ENCODE peak calls at places on chromosomes 3 and 15, in five cellular contexts. One of them, this sample, is unnamed. For H3K4me1, the result is how much of the 10 kb centered on the place peaks cover.

GRCh38 chr3:114329823-114330222 is 36.0 kb downstream of the TIGIT start:
- DNase-seq in lower lobe of right lung: no peak
- DNase-seq in aorta: no peak
- DNase-seq in right cardiac atrium: no peak
- DNase-seq in HAP-1: no peak
- DNase-seq in this sample: no peak

GRCh38 chr3:171569571-171570132 is 109.4 kb upstream of the TNIK start:
- DNase-seq in lower lobe of right lung: no peak
- DNase-seq in aorta: no peak
- DNase-seq in right cardiac atrium: no peak
- DNase-seq in HAP-1: no peak
- DNase-seq in this sample: no peak

GRCh38 chr3:37973250-37974054 is 17.1 kb upstream of the VILL start:
- DNase-seq in lower lobe of right lung: no peak
- DNase-seq in aorta: no peak
- DNase-seq in right cardiac atrium: no peak
- DNase-seq in HAP-1: no peak
- DNase-seq in this sample: no peak

GRCh38 chr3:19346734-19347133 is 198.4 kb downstream of the KCNH8 start:
- DNase-seq in lower lobe of right lung: no peak
- DNase-seq in aorta: no peak
- DNase-seq in right cardiac atrium: no peak
- DNase-seq in HAP-1: no peak
- DNase-seq in this sample: no peak

GRCh38 chr3:125121246-125122010 is 65.6 kb upstream of the HEG1 start:
- DNase-seq in lower lobe of right lung: no peak
- DNase-seq in aorta: no peak
- DNase-seq in right cardiac atrium: no peak
- DNase-seq in HAP-1: no peak
- DNase-seq in this sample: no peak

GRCh38 chr3:52240059-52240885 is 1.3 kb upstream of the TWF2 start:
- DNase-seq in lower lobe of right lung: peak
- DNase-seq in aorta: no peak
- DNase-seq in right cardiac atrium: no peak
- DNase-seq in HAP-1: peak
- DNase-seq in this sample: no peak

GRCh38 chr15:74127954-74128784 is 2.2 kb upstream of the ISLR2 start:
- DNase-seq in lower lobe of right lung: no peak
- DNase-seq in aorta: no peak
- DNase-seq in right cardiac atrium: peak
- DNase-seq in HAP-1: peak
- DNase-seq in this sample: peak

GRCh38 chr3:4416961-4417360 is 50.1 kb downstream of the SUMF1 start:
- DNase-seq in lower lobe of right lung: no peak
- DNase-seq in aorta: peak
- DNase-seq in right cardiac atrium: peak
- DNase-seq in HAP-1: no peak
- DNase-seq in this sample: no peak

GRCh38 chr15:59801649-59802048 is 112.5 kb upstream of the BNIP2 start:
- DNase-seq in lower lobe of right lung: no peak
- DNase-seq in aorta: no peak
- DNase-seq in right cardiac atrium: no peak
- DNase-seq in HAP-1: no peak
- DNase-seq in this sample: no peak

GRCh38 chr3:172582712-172583111 is 59.5 kb upstream of the TNFSF10 start:
- DNase-seq in lower lobe of right lung: no peak
- DNase-seq in aorta: no peak
- DNase-seq in right cardiac atrium: no peak
- DNase-seq in HAP-1: no peak
- DNase-seq in this sample: no peak

GRCh38 chr15:77527164-77527778 is 105.4 kb downstream of the LINGO1 start:
- DNase-seq in lower lobe of right lung: no peak
- DNase-seq in aorta: peak
- DNase-seq in right cardiac atrium: no peak
- DNase-seq in HAP-1: peak
- DNase-seq in this sample: peak

GRCh38 chr3:169790687-169791429 is 17.7 kb downstream of the MYNN start:
- DNase-seq in lower lobe of right lung: no peak
- DNase-seq in aorta: no peak
- DNase-seq in right cardiac atrium: no peak
- DNase-seq in HAP-1: no peak
- DNase-seq in this sample: no peak

GRCh38 chr15:77067691-77068367 is 3.1 kb downstream of the TSPAN3 start:
- DNase-seq in lower lobe of right lung: no peak
- DNase-seq in aorta: no peak
- DNase-seq in right cardiac atrium: no peak
- DNase-seq in HAP-1: no peak
- DNase-seq in this sample: no peak

GRCh38 chr3:194559530-194559929 is 72.7 kb upstream of the ATP13A3 start:
- DNase-seq in lower lobe of right lung: no peak
- DNase-seq in aorta: no peak
- DNase-seq in right cardiac atrium: no peak
- DNase-seq in HAP-1: no peak
- DNase-seq in this sample: no peak

GRCh38 chr15:78341057-78341763 is 1.1 kb downstream of the CRABP1 start:
- DNase-seq in lower lobe of right lung: no peak
- DNase-seq in aorta: no peak
- DNase-seq in right cardiac atrium: no peak
- DNase-seq in HAP-1: no peak
- DNase-seq in this sample: no peak

GRCh38 chr15:32766101-32766500 is 48.3 kb downstream of the GREM1 start:
- DNase-seq in lower lobe of right lung: no peak
- DNase-seq in aorta: no peak
- DNase-seq in right cardiac atrium: no peak
- DNase-seq in HAP-1: no peak
- DNase-seq in this sample: no peak

GRCh38 chr3:58111513-58112184 is 99.1 kb downstream of the DNASE1L3 start:
- DNase-seq in lower lobe of right lung: peak
- DNase-seq in aorta: no peak
- DNase-seq in right cardiac atrium: no peak
- DNase-seq in HAP-1: no peak
- DNase-seq in this sample: no peak

GRCh38 chr3:157447026-157447694 is 10.5 kb downstream of the PTX3 start:
- DNase-seq in lower lobe of right lung: no peak
- DNase-seq in aorta: no peak
- DNase-seq in right cardiac atrium: no peak
- DNase-seq in HAP-1: no peak
- DNase-seq in this sample: no peak

GRCh38 chr15:88788816-88789215 is 14.4 kb upstream of the ACAN start:
- DNase-seq in lower lobe of right lung: no peak
- DNase-seq in aorta: no peak
- DNase-seq in right cardiac atrium: peak
- DNase-seq in HAP-1: no peak
- DNase-seq in this sample: no peak

DNA sequence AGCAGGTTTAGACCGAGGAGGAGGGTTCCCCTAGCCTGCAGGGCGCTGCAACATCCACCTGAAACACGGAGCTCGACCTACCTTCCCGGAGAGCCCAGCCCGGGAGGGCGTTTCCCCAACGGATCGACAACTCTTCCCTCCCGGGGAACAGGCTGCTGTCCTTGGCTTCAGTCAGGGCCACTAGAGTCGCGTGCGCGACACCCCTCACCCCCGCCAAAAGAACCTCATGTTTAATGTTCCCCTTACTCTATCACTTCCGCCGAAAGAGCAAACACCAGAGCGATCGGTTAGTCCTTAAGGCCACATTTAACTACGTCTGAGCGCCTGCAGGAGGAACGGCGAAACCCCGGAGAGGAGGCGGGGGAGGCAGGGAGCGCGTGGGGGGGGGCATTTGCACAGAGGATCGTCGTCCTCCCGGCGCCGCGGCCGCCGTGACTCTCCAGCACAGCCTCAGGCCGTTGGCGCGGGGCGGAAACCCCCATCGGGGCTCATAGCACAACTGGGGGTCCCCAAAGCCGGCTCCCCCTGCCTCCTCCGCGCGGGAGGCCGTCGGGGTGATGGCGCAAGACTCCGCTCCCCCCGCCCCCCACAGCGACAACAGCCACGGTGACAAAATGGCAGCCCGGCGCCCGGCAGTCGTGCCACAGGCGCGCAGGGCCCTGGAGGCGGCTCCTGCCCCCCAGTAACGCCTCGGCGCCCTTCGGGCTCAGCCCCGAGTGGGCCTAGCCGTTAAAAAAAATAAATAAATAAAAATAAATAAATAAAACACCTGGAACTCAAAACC is 3.2 kb downstream of the ANP32A start:
- DNase-seq in lower lobe of right lung: peak
- DNase-seq in aorta: peak
- DNase-seq in right cardiac atrium: peak
- DNase-seq in HAP-1: peak
- DNase-seq in this sample: peak
- H3K4me1 ChIP-seq in lower lobe of right lung: half or more
- H3K4me1 ChIP-seq in aorta: under half
- H3K4me1 ChIP-seq in right cardiac atrium: under half
- H3K4me1 ChIP-seq in HAP-1: under half
- H3K4me1 ChIP-seq in this sample: half or more

GRCh38 chr3:30454636-30455035 is 151.8 kb upstream of the TGFBR2 start:
- DNase-seq in lower lobe of right lung: no peak
- DNase-seq in aorta: no peak
- DNase-seq in right cardiac atrium: peak
- DNase-seq in HAP-1: no peak
- DNase-seq in this sample: no peak

GRCh38 chr3:30455840-30456239 is 150.6 kb upstream of the TGFBR2 start:
- DNase-seq in lower lobe of right lung: no peak
- DNase-seq in aorta: peak
- DNase-seq in right cardiac atrium: peak
- DNase-seq in HAP-1: no peak
- DNase-seq in this sample: no peak

GRCh38 chr3:30452446-30452845 is 154.0 kb upstream of the TGFBR2 start:
- DNase-seq in lower lobe of right lung: no peak
- DNase-seq in aorta: no peak
- DNase-seq in right cardiac atrium: no peak
- DNase-seq in HAP-1: no peak
- DNase-seq in this sample: no peak

GRCh38 chr3:30456263-30456662 is 150.1 kb upstream of the TGFBR2 start:
- DNase-seq in lower lobe of right lung: no peak
- DNase-seq in aorta: no peak
- DNase-seq in right cardiac atrium: no peak
- DNase-seq in HAP-1: no peak
- DNase-seq in this sample: no peak

DNA sequence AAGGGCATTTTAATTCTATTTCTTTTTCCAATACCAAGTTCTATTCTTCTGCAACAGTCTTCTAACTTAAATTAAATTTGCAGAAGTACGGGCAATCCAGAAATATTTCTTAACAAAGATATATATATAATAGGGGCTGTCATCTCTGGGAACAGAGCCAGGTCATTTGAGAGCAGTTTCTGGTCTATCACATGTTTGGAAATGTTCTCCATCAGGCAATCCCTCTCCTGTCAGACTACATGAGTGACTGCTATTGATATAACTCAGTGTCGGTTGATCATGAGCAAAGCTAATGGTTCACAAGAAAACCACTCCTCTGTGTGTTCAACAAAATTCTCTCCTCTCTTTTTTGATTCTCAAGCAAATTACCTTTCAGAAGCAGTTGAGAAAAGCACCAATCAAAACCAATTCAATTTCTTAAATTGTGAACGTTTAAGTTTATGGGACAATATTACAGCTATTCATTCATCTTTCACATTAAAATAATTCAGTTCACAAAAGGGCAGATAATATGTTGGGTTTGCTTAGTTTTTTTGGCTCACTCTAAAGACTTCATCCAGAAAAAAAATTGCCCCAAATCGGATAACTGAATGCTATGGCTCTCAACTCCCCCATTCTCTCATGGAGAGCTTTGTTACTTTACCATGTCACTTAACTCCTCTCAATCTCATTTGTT is 152.9 kb upstream of the TGFBR2 start:
- DNase-seq in lower lobe of right lung: no peak
- DNase-seq in aorta: no peak
- DNase-seq in right cardiac atrium: no peak
- DNase-seq in HAP-1: no peak
- DNase-seq in this sample: peak
- H3K4me3 ChIP-seq in lower lobe of right lung: no peak
- H3K4me3 ChIP-seq in aorta: no peak
- H3K4me3 ChIP-seq in right cardiac atrium: no peak
- H3K4me3 ChIP-seq in HAP-1: no peak
- H3K4me3 ChIP-seq in this sample: no peak

DNA sequence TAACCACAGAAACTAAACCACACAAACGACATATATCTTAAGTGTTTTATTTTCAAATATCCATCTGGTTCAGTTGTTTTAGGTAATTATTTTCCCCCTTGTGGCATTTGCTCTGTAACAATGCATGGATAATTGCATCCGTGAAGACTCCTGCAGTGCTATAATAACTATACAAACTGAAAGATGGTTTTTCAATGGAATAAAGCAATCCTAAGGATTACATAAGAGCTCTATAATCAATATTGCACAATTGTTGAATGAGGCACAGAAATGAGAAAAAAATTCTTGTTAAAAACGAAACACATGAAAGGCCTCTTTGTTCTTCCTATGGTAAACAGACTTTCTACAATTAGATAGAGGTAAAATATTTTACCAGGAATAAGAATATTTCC is 446.0 kb upstream of the EPHA3 start:
- DNase-seq in lower lobe of right lung: no peak
- DNase-seq in aorta: no peak
- DNase-seq in right cardiac atrium: no peak
- DNase-seq in HAP-1: no peak
- DNase-seq in this sample: no peak
- H3K4me1 ChIP-seq in lower lobe of right lung: under half
- H3K4me1 ChIP-seq in aorta: under half
- H3K4me1 ChIP-seq in right cardiac atrium: under half
- H3K4me1 ChIP-seq in HAP-1: under half
- H3K4me1 ChIP-seq in this sample: under half

GRCh38 chr3:100107227-100107626 is 7.1 kb downstream of the FILIP1L start:
- DNase-seq in lower lobe of right lung: no peak
- DNase-seq in aorta: no peak
- DNase-seq in right cardiac atrium: no peak
- DNase-seq in HAP-1: no peak
- DNase-seq in this sample: no peak
- H3K4me3 ChIP-seq in lower lobe of right lung: no peak
- H3K4me3 ChIP-seq in aorta: no peak
- H3K4me3 ChIP-seq in right cardiac atrium: no peak
- H3K4me3 ChIP-seq in HAP-1: no peak
- H3K4me3 ChIP-seq in this sample: no peak

This sample was measured in heart right ventricle.